ENCODE peak calls at places on chromosome 18, in five cellular contexts. One of them, this sample, is unnamed. For H3K36me3, the result is how much of the 10 kb centered on the place peaks cover.

GRCh38 chr18:79911009-79911870 is 40.2 kb downstream of the SLC66A2 start:
- DNase-seq in NT2/D1: peak
- DNase-seq in Peyer's patch: no peak
- DNase-seq in neural progenitor cell: peak
- DNase-seq in osteoblast: peak
- DNase-seq in this sample: no peak

GRCh38 chr18:80244167-80244566 is 3.1 kb downstream of the PARD6G start:
- DNase-seq in NT2/D1: no peak
- DNase-seq in Peyer's patch: no peak
- DNase-seq in neural progenitor cell: no peak
- DNase-seq in osteoblast: no peak
- DNase-seq in this sample: no peak

GRCh38 chr18:35582899-35583558 is 1.5 kb downstream of the GALNT1 start:
- DNase-seq in NT2/D1: no peak
- DNase-seq in Peyer's patch: no peak
- DNase-seq in neural progenitor cell: peak
- DNase-seq in osteoblast: peak
- DNase-seq in this sample: no peak

GRCh38 chr18:23260932-23261590 is 125.8 kb downstream of the CABLES1 start:
- DNase-seq in NT2/D1: no peak
- DNase-seq in Peyer's patch: no peak
- DNase-seq in neural progenitor cell: no peak
- DNase-seq in osteoblast: no peak
- DNase-seq in this sample: no peak

GRCh38 chr18:54828986-54829385 is 709 bp downstream of the RAB27B start:
- DNase-seq in NT2/D1: no peak
- DNase-seq in Peyer's patch: no peak
- DNase-seq in neural progenitor cell: no peak
- DNase-seq in osteoblast: peak
- DNase-seq in this sample: no peak

GRCh38 chr18:80154293-80154692 is 45.2 kb downstream of the ADNP2 start:
- DNase-seq in NT2/D1: no peak
- DNase-seq in Peyer's patch: peak
- DNase-seq in neural progenitor cell: peak
- DNase-seq in osteoblast: peak
- DNase-seq in this sample: no peak

GRCh38 chr18:22177496-22177866 is 8.1 kb downstream of the GATA6 start:
- DNase-seq in NT2/D1: no peak
- DNase-seq in Peyer's patch: no peak
- DNase-seq in neural progenitor cell: no peak
- DNase-seq in osteoblast: no peak
- DNase-seq in this sample: no peak

GRCh38 chr18:76801567-76802505 is 20.5 kb upstream of the ZNF236 start:
- DNase-seq in NT2/D1: no peak
- DNase-seq in Peyer's patch: peak
- DNase-seq in neural progenitor cell: peak
- DNase-seq in osteoblast: peak
- DNase-seq in this sample: peak

GRCh38 chr18:68233043-68233442 is 481.9 kb downstream of the TMX3 start:
- DNase-seq in NT2/D1: no peak
- DNase-seq in Peyer's patch: no peak
- DNase-seq in neural progenitor cell: no peak
- DNase-seq in osteoblast: no peak
- DNase-seq in this sample: no peak

GRCh38 chr18:77138270-77138669 is 5.7 kb upstream of the MBP start:
- DNase-seq in NT2/D1: no peak
- DNase-seq in Peyer's patch: no peak
- DNase-seq in neural progenitor cell: no peak
- DNase-seq in osteoblast: peak
- DNase-seq in this sample: no peak

GRCh38 chr18:6270791-6271216 is 143.9 kb downstream of the L3MBTL4 start:
- DNase-seq in NT2/D1: no peak
- DNase-seq in Peyer's patch: no peak
- DNase-seq in neural progenitor cell: no peak
- DNase-seq in osteoblast: peak
- DNase-seq in this sample: no peak

GRCh38 chr18:42644729-42645131 is 470.8 kb downstream of the RIT2 start:
- DNase-seq in NT2/D1: no peak
- DNase-seq in Peyer's patch: no peak
- DNase-seq in neural progenitor cell: no peak
- DNase-seq in osteoblast: no peak
- DNase-seq in this sample: no peak

GRCh38 chr18:56716692-56717146 is 65.6 kb downstream of the WDR7 start:
- DNase-seq in NT2/D1: no peak
- DNase-seq in Peyer's patch: no peak
- DNase-seq in neural progenitor cell: no peak
- DNase-seq in osteoblast: no peak
- DNase-seq in this sample: no peak

GRCh38 chr18:7755753-7756475 is 188.8 kb downstream of the PTPRM start:
- DNase-seq in NT2/D1: no peak
- DNase-seq in Peyer's patch: no peak
- DNase-seq in neural progenitor cell: no peak
- DNase-seq in osteoblast: no peak
- DNase-seq in this sample: no peak

GRCh38 chr18:48711651-48712486 is 173.0 kb downstream of the CTIF start:
- DNase-seq in NT2/D1: peak
- DNase-seq in Peyer's patch: peak
- DNase-seq in neural progenitor cell: peak
- DNase-seq in osteoblast: peak
- DNase-seq in this sample: no peak

GRCh38 chr18:48707636-48708296 is 168.9 kb downstream of the CTIF start:
- DNase-seq in NT2/D1: no peak
- DNase-seq in Peyer's patch: no peak
- DNase-seq in neural progenitor cell: no peak
- DNase-seq in osteoblast: no peak
- DNase-seq in this sample: no peak

GRCh38 chr18:48709371-48709770 is 170.5 kb downstream of the CTIF start:
- DNase-seq in NT2/D1: no peak
- DNase-seq in Peyer's patch: no peak
- DNase-seq in neural progenitor cell: peak
- DNase-seq in osteoblast: no peak
- DNase-seq in this sample: no peak

GRCh38 chr18:48706630-48707206 is 167.9 kb downstream of the CTIF start:
- DNase-seq in NT2/D1: no peak
- DNase-seq in Peyer's patch: no peak
- DNase-seq in neural progenitor cell: no peak
- DNase-seq in osteoblast: no peak
- DNase-seq in this sample: no peak

DNA sequence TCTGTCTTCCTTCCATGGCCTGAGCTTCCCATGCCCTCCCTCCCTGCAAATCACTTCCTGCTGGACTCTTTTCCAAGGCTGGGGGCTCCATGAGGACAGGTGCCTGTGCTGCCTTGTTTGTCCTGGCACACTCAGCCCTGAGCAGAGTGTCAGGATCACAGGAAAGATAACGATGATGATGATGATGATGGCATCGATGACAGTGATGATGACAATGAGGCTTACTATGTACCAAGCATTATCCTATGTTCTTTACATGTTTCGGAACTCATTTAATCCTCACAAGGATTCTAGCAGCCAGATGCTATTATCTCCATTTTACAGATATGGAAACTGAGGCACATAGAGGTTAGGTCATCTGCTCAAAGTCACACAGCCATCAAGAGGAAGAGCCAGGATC is 170.0 kb downstream of the CTIF start:
- DNase-seq in NT2/D1: no peak
- DNase-seq in Peyer's patch: no peak
- DNase-seq in neural progenitor cell: no peak
- DNase-seq in osteoblast: no peak
- DNase-seq in this sample: no peak
- H3K36me3 ChIP-seq in NT2/D1: under half
- H3K36me3 ChIP-seq in Peyer's patch: under half
- H3K36me3 ChIP-seq in neural progenitor cell: under half
- H3K36me3 ChIP-seq in osteoblast: under half
- H3K36me3 ChIP-seq in this sample: under half

DNA sequence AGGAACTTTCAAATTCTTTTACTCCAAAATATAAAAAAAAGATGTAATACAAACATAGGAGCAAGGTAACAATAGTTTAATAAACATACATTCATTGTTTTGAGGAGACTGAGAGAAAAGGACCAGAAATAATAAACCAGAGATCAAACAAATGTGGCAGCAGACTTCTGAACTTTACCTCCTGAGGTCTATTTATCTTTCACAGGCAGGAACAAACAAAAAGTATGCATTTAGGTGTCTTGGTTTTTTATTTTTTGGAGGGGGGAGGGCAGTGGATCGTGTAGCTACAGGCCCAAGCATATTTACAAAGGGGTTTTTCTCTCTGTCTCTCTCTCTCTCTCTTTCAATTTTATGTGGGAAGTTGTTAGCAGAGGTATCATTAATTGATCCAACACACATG is 5.6 kb downstream of the PPP4R1 start:
- DNase-seq in NT2/D1: no peak
- DNase-seq in Peyer's patch: no peak
- DNase-seq in neural progenitor cell: no peak
- DNase-seq in osteoblast: no peak
- DNase-seq in this sample: no peak
- H3K36me3 ChIP-seq in NT2/D1: under half
- H3K36me3 ChIP-seq in Peyer's patch: under half
- H3K36me3 ChIP-seq in neural progenitor cell: under half
- H3K36me3 ChIP-seq in osteoblast: under half
- H3K36me3 ChIP-seq in this sample: under half

GRCh38 chr18:32122039-32122438 is 30.4 kb downstream of the RNF138 start:
- DNase-seq in NT2/D1: no peak
- DNase-seq in Peyer's patch: no peak
- DNase-seq in neural progenitor cell: no peak
- DNase-seq in osteoblast: no peak
- DNase-seq in this sample: no peak
- H3K36me3 ChIP-seq in NT2/D1: under half
- H3K36me3 ChIP-seq in Peyer's patch: under half
- H3K36me3 ChIP-seq in neural progenitor cell: under half
- H3K36me3 ChIP-seq in osteoblast: under half
- H3K36me3 ChIP-seq in this sample: under half

GRCh38 chr18:58927659-58928058 is 63.0 kb downstream of the ZNF532 start:
- DNase-seq in NT2/D1: no peak
- DNase-seq in Peyer's patch: no peak
- DNase-seq in neural progenitor cell: peak
- DNase-seq in osteoblast: no peak
- DNase-seq in this sample: no peak
- H3K36me3 ChIP-seq in NT2/D1: under half
- H3K36me3 ChIP-seq in Peyer's patch: under half
- H3K36me3 ChIP-seq in neural progenitor cell: under half
- H3K36me3 ChIP-seq in osteoblast: under half
- H3K36me3 ChIP-seq in this sample: under half

DNA sequence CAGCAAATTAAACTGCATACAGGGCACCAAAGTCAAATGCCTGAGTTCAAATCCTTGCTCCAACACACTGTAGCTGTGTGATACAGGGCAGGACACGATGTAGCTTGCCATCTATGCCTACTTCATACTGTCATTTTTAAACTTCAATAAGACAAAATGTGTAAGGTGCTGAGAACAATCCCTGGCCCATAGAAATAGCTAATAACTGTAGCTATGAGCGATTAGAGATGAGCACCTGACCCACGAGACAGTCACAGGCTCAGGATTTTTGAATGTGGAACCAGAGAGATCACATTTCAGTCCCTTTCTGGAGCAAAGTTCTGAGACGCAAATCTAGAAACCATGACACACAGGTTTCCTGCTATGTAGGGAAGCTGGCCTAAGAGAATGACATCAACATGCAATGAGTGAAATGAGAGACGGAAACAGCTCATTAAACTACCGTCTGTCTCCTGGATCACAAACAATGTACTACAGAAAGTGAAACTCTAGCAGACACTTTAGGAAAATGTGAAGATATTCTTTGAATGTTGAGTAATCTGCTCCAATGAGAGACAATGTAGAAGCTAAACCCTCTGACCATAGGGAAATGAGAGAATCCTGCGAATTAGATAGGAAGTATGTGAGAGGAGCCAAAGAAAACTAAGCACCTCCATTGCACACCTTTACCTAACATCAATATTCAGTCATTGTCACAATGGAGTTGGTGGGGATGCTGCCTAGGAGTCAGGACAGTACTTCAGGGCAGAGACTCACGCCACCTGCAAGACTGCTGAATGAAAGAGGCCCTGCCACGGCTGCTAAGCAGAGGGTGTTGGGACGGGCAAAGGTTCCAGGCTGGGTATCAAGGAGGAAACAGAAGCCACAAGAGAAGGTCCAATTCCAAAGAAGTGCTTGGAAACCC is 25.5 kb downstream of the B4GALT6 start:
- DNase-seq in NT2/D1: no peak
- DNase-seq in Peyer's patch: no peak
- DNase-seq in neural progenitor cell: no peak
- DNase-seq in osteoblast: no peak
- DNase-seq in this sample: no peak
- H3K36me3 ChIP-seq in NT2/D1: under half
- H3K36me3 ChIP-seq in Peyer's patch: under half
- H3K36me3 ChIP-seq in neural progenitor cell: under half
- H3K36me3 ChIP-seq in osteoblast: under half
- H3K36me3 ChIP-seq in this sample: under half

GRCh38 chr18:51083398-51083797 is 53.4 kb downstream of the SMAD4 start:
- DNase-seq in NT2/D1: no peak
- DNase-seq in Peyer's patch: no peak
- DNase-seq in neural progenitor cell: no peak
- DNase-seq in osteoblast: no peak
- DNase-seq in this sample: no peak
- H3K36me3 ChIP-seq in NT2/D1: under half
- H3K36me3 ChIP-seq in Peyer's patch: under half
- H3K36me3 ChIP-seq in neural progenitor cell: under half
- H3K36me3 ChIP-seq in osteoblast: under half
- H3K36me3 ChIP-seq in this sample: under half

This sample was measured in sigmoid colon.